ENCODE peak calls at places on chromosome 17, in four cellular contexts. One of them, this sample, is unnamed.

GRCh38 chr17:70655179-70655578 is 485.8 kb downstream of the KCNJ2 start:
- DNase-seq in HepG2: no peak
- DNase-seq in GM12878: no peak
- DNase-seq in H1: no peak
- DNase-seq in this sample: no peak

GRCh38 chr17:72662827-72663190 is 429.7 kb downstream of the SLC39A11 start:
- DNase-seq in HepG2: no peak
- DNase-seq in GM12878: no peak
- DNase-seq in H1: no peak
- DNase-seq in this sample: no peak

GRCh38 chr17:19709841-19710240 is 6.5 kb downstream of the SLC47A2 start:
- DNase-seq in HepG2: no peak
- DNase-seq in GM12878: no peak
- DNase-seq in H1: no peak
- DNase-seq in this sample: no peak

GRCh38 chr17:39739020-39739884 is 1.5 kb downstream of the GRB7 start:
- DNase-seq in HepG2: peak
- DNase-seq in GM12878: no peak
- DNase-seq in H1: no peak
- DNase-seq in this sample: no peak

GRCh38 chr17:79648181-79648831 is 37.5 kb upstream of the RBFOX3 start:
- DNase-seq in HepG2: no peak
- DNase-seq in GM12878: no peak
- DNase-seq in H1: no peak
- DNase-seq in this sample: no peak

GRCh38 chr17:64103751-64104364 is 26.1 kb downstream of the ERN1 start:
- DNase-seq in HepG2: no peak
- DNase-seq in GM12878: peak
- DNase-seq in H1: no peak
- DNase-seq in this sample: no peak

GRCh38 chr17:28193241-28193640 is 125.8 kb upstream of the TMEM97 start:
- DNase-seq in HepG2: no peak
- DNase-seq in GM12878: no peak
- DNase-seq in H1: no peak
- DNase-seq in this sample: no peak

GRCh38 chr17:63476857-63477470 is at the start of gene ACE:
- DNase-seq in HepG2: no peak
- DNase-seq in GM12878: no peak
- DNase-seq in H1: no peak
- DNase-seq in this sample: no peak

GRCh38 chr17:59435238-59435637 is 103.8 kb downstream of the YPEL2 start:
- DNase-seq in HepG2: no peak
- DNase-seq in GM12878: no peak
- DNase-seq in H1: no peak
- DNase-seq in this sample: no peak

GRCh38 chr17:13626703-13627102 is 25.0 kb upstream of the HS3ST3A1 start:
- DNase-seq in HepG2: no peak
- DNase-seq in GM12878: no peak
- DNase-seq in H1: no peak
- DNase-seq in this sample: no peak

GRCh38 chr17:80632046-80632581 is 87.5 kb downstream of the RPTOR start:
- DNase-seq in HepG2: peak
- DNase-seq in GM12878: no peak
- DNase-seq in H1: no peak
- DNase-seq in this sample: no peak

GRCh38 chr17:63647065-63647725 is 25.0 kb downstream of the MAP3K3 start:
- DNase-seq in HepG2: no peak
- DNase-seq in GM12878: no peak
- DNase-seq in H1: no peak
- DNase-seq in this sample: no peak

GRCh38 chr17:62666801-62667591 is 39.5 kb downstream of the MRC2 start:
- DNase-seq in HepG2: no peak
- DNase-seq in GM12878: no peak
- DNase-seq in H1: no peak
- DNase-seq in this sample: no peak

GRCh38 chr17:6536566-6537065 is 19.7 kb downstream of the PITPNM3 start:
- DNase-seq in HepG2: no peak
- DNase-seq in GM12878: no peak
- DNase-seq in H1: no peak
- DNase-seq in this sample: no peak

GRCh38 chr17:57871863-57872262 is 22.0 kb upstream of the MRPS23 start:
- DNase-seq in HepG2: no peak
- DNase-seq in GM12878: no peak
- DNase-seq in H1: no peak
- DNase-seq in this sample: no peak

GRCh38 chr17:39174907-39175694 is 9.1 kb upstream of the ARL5C start:
- DNase-seq in HepG2: peak
- DNase-seq in GM12878: no peak
- DNase-seq in H1: peak
- DNase-seq in this sample: peak

GRCh38 chr17:499836-500543 is 147.4 kb upstream of the RPH3AL start:
- DNase-seq in HepG2: no peak
- DNase-seq in GM12878: no peak
- DNase-seq in H1: no peak
- DNase-seq in this sample: no peak

GRCh38 chr17:64196626-64197025 is 66.4 kb downstream of the TEX2 start:
- DNase-seq in HepG2: no peak
- DNase-seq in GM12878: no peak
- DNase-seq in H1: no peak
- DNase-seq in this sample: no peak

GRCh38 chr17:9211133-9211765 is 189.9 kb downstream of the NTN1 start:
- DNase-seq in HepG2: no peak
- DNase-seq in GM12878: no peak
- DNase-seq in H1: no peak
- DNase-seq in this sample: no peak

DNA sequence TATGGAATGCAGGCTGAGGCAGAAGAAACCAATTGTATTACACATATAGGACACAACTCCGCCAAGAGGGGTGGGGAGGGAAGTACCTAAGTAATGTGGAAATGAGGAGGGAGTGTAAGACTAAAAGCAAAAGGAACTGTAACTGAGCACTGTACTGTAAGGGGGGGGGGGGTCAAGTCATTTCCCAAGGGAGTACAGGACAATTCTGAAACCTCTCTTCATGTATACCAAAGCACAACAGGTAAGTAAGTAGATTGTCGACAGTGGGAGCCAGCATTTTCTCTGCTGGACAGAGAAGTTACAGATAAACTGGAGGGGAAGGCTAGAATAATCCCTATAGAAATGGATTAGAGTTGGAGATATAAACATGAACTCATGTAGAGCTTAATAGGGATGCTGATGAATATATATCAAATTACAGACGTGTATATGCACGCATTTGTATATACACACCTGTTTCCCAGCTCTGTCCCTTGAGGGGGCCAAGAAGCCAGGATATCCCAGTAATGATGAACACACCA is 6.4 kb downstream of the USP22 start:
- DNase-seq in HepG2: no peak
- DNase-seq in GM12878: no peak
- DNase-seq in H1: no peak
- DNase-seq in this sample: no peak
- TF ChIP-seq ZNF274 in HepG2: no peak
- TF ChIP-seq ZNF274 in GM12878: no peak
- TF ChIP-seq ZNF274 in H1: no peak
- TF ChIP-seq ZNF274 in this sample: no peak

GRCh38 chr17:60535382-60536279 is 9.6 kb upstream of the APPBP2 start:
- DNase-seq in HepG2: no peak
- DNase-seq in GM12878: no peak
- DNase-seq in H1: no peak
- DNase-seq in this sample: no peak
- TF ChIP-seq SUZ12 in HepG2: no peak
- TF ChIP-seq SUZ12 in GM12878: no peak
- TF ChIP-seq SUZ12 in H1: no peak
- TF ChIP-seq SUZ12 in this sample: no peak

GRCh38 chr17:83135692-83136091 is 56.3 kb downstream of the METRNL start:
- DNase-seq in HepG2: no peak
- DNase-seq in GM12878: no peak
- DNase-seq in H1: no peak
- DNase-seq in this sample: no peak
- TF ChIP-seq ZNF274 in HepG2: no peak
- TF ChIP-seq ZNF274 in GM12878: no peak
- TF ChIP-seq ZNF274 in H1: no peak
- TF ChIP-seq ZNF274 in this sample: no peak

GRCh38 chr17:7932949-7933348 is 943 bp downstream of the CNTROB start:
- DNase-seq in HepG2: peak
- DNase-seq in GM12878: no peak
- DNase-seq in H1: no peak
- DNase-seq in this sample: no peak
- TF ChIP-seq SUZ12 in HepG2: no peak
- TF ChIP-seq SUZ12 in GM12878: no peak
- TF ChIP-seq SUZ12 in H1: no peak
- TF ChIP-seq SUZ12 in this sample: no peak

DNA sequence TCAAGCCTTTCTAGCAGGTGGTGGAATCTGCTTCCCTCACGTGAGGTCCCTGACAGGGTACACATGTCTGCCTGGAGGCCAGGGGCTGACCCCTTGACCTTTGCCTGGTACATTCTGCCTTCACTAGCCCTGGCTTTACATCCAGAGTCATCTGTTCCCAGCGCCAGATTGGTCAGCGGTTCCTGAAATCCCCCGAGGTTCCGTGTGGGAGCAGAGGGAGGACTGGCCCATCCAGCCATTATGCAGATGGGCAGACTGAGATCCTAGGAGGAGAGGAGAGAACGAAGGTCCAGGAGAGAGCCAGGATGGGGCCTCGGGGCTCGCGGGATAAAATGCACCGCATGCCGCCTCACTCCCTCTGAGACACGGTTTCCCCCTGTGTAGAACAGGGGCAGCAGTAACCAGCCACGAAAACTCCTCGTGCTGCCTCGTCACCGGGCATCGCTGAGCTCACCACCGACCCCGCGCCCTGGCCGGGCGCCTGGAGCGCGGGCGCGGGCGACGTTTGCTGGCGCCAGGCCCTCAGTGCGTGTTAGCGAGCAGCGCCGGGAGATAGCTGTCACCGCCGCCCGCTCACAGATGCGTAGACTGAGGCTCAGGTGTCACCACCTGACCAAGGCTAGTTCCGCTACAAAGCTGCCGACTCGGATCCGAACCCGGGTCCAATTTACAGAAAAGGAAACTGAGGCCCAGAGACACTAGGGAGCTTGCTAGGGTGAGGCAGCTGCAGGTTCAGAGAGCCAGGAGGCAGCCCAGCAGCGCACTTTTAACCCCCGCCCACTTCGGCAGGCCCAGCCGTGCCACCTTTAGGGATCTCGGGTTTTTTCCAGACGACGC is 811 bp upstream of the MAP2K3 start:
- DNase-seq in HepG2: no peak
- DNase-seq in GM12878: no peak
- DNase-seq in H1: no peak
- DNase-seq in this sample: no peak
- TF ChIP-seq ZNF274 in HepG2: no peak
- TF ChIP-seq ZNF274 in GM12878: no peak
- TF ChIP-seq ZNF274 in H1: no peak
- TF ChIP-seq ZNF274 in this sample: no peak

DNA sequence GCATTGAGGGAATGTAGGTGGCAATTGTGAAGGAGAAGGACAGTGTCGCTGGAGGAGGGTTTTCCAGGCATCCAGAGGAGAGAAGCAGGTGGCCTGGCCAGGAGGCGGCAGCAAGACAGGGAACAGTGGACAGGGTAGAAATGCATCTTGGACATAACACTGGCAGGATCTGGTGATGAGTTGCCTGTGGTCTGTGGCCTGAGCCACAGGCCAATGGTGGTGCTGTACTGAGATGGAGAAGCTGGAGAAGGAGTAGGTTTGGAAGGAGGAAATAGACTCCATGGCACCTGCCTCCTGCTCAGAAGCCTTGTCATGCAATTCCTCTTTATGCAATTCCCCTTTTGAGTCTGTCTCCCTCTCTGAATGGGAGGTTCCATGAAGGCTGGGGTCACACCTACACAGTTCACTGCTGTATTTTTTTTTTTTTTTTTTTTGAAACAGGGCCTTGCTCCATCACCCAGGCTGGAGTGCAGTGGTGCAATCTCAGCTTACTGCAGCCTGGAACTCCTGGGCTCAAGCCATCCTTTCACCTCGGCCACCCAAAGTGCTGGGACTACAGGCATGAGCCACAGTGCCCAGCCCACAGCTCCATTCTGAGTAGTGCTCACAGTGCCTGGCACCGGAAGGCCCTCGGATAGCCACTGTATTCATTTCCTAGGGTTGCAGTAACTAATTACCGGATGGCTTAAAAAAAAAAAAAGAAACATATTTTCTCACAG is 13.5 kb upstream of the CACNG4 start:
- DNase-seq in HepG2: no peak
- DNase-seq in GM12878: no peak
- DNase-seq in H1: no peak
- DNase-seq in this sample: no peak
- TF ChIP-seq SUZ12 in HepG2: no peak
- TF ChIP-seq SUZ12 in GM12878: no peak
- TF ChIP-seq SUZ12 in H1: no peak
- TF ChIP-seq SUZ12 in this sample: no peak

DNA sequence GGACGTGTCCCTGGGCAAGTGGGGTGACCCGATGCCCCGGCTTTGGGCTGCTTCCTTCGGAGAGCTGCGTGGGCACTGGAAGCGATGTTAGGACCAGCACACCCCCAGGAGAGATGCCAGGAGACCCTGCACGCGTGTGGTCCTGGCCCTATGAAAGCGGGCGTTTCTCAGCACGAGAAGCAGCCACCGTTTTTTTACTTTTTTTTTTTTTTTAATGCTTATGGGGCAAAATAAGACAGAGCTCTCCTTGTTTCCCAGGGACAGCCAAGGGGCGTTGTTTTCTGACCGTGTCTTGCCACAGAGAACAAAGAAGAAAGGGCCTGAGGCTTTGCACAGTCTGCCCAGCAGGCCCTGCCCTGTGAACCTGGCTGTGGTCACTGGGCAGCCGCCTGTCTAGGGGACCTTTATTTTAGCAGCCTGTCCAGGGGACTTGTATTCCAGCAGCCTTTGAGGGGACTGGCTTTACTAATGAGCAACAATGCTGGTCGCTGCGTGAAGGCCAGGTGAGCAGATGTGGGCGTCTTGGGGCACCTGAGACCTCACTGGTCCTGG is 996 bp downstream of the SLC25A10 start:
- DNase-seq in HepG2: peak
- DNase-seq in GM12878: no peak
- DNase-seq in H1: no peak
- DNase-seq in this sample: no peak
- TF ChIP-seq ZNF274 in HepG2: no peak
- TF ChIP-seq ZNF274 in GM12878: no peak
- TF ChIP-seq ZNF274 in H1: no peak
- TF ChIP-seq ZNF274 in this sample: no peak

GRCh38 chr17:33964344-33964979 is 290.6 kb upstream of the CCL2 start:
- DNase-seq in HepG2: peak
- DNase-seq in GM12878: peak
- DNase-seq in H1: no peak
- DNase-seq in this sample: no peak
- TF ChIP-seq SUZ12 in HepG2: no peak
- TF ChIP-seq SUZ12 in GM12878: no peak
- TF ChIP-seq SUZ12 in H1: no peak
- TF ChIP-seq SUZ12 in this sample: no peak

This sample was measured in NT2/D1.